ENCODE peak calls at places on chromosome 17, in five cellular contexts. B, L, Z, Y and X are unnamed samples.

GRCh38 chr17:27244019-27244418 is 49.9 kb upstream of the WSB1 start:
- DNase-seq in B (no peak), L (peak; percentile 90), Z (no peak), Y (no peak), X (no peak)

GRCh38 chr17:49260922-49261291 is 30.3 kb upstream of the PHOSPHO1 start:
- DNase-seq in Y (no peak), B (no peak), Z (no peak), L (no peak), X (no peak)

GRCh38 chr17:9979463-9979995 is 74.5 kb upstream of the RCVRN start:
- DNase-seq in Z (no peak), B (no peak), Y (peak; percentile 21), L (no peak), X (no peak)

GRCh38 chr17:214881-215331 is 33.5 kb upstream of the DOC2B start:
- DNase-seq in Z (no peak), B (no peak), L (no peak), Y (no peak), X (no peak)

GRCh38 chr17:49076575-49077384 is 55.8 kb upstream of the B4GALNT2 start:
- DNase-seq in L (no peak), Z (no peak), B (no peak), Y (peak; percentile 80), X (no peak)

GRCh38 chr17:30200086-30200485 is 35.4 kb downstream of the SLC6A4 start:
- DNase-seq in L (no peak), Z (no peak), Y (no peak), B (no peak), X (peak; percentile 69)

GRCh38 chr17:66214893-66215528 is 14.2 kb downstream of the APOH start:
- DNase-seq in B (no peak), L (no peak), Y (no peak), Z (no peak), X (no peak)

GRCh38 chr17:3860939-3861338 is 14.9 kb upstream of the NCBP3 start:
- DNase-seq in Y (no peak), B (no peak), Z (no peak), L (no peak), X (no peak)

GRCh38 chr17:78852709-78853111 is 12.1 kb upstream of the USP36 start:
- DNase-seq in Y (peak; percentile 81), Z (no peak), L (no peak), B (no peak), X (no peak)

GRCh38 chr17:13114601-13115024 is 96.8 kb upstream of the ELAC2 start:
- DNase-seq in L (no peak), Y (peak; percentile 52), B (no peak), Z (peak; percentile 87), X (no peak)

GRCh38 chr17:40190197-40191021 is 13.1 kb downstream of the RAPGEFL1 start:
- DNase-seq in L (no peak), B (no peak), Z (peak; percentile 63), Y (no peak), X (no peak)

GRCh38 chr17:71983828-71984227 is 137.0 kb upstream of the SOX9 start:
- DNase-seq in Y (no peak), Z (no peak), L (no peak), B (no peak), X (no peak)

GRCh38 chr17:74807925-74808324 is 31.8 kb upstream of the NAT9 start:
- DNase-seq in Y (peak; percentile 31), L (no peak), B (no peak), Z (no peak), X (no peak)

GRCh38 chr17:57705921-57706695 is 39.0 kb downstream of the CCDC182 start:
- DNase-seq in L (peak; percentile 80), Y (no peak), B (no peak), Z (no peak), X (no peak)

DNA sequence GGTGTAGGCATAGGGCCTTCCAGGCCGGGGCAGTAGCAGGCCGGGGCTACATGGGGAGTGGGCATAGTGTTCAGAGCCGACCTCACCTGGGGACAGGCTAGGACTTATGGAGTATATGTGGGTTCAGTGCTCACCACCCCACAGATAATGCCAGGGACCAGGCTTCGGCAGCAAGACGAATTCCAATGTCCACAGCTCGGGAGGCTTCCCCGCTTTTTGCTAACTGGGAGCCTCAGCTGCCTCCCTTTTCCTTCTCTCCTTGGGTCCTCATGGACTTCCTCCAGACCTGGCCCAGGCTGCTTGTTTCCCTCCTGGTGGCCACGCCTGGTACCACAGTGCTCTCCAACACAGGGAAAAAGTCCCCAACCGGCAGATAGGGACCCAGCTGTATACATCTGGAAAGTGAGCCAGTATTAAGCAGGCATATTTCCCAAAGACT is 20.1 kb upstream of the SLC46A1 start:
- DNase-seq in Z (peak; percentile 54), Y (no peak), L (no peak), B (no peak), X (no peak)
- TF ChIP-seq CTCF in Z (peak; percentile 57), Y (peak; percentile 21), L (peak; percentile 29), B (no peak), X (no peak)

DNA sequence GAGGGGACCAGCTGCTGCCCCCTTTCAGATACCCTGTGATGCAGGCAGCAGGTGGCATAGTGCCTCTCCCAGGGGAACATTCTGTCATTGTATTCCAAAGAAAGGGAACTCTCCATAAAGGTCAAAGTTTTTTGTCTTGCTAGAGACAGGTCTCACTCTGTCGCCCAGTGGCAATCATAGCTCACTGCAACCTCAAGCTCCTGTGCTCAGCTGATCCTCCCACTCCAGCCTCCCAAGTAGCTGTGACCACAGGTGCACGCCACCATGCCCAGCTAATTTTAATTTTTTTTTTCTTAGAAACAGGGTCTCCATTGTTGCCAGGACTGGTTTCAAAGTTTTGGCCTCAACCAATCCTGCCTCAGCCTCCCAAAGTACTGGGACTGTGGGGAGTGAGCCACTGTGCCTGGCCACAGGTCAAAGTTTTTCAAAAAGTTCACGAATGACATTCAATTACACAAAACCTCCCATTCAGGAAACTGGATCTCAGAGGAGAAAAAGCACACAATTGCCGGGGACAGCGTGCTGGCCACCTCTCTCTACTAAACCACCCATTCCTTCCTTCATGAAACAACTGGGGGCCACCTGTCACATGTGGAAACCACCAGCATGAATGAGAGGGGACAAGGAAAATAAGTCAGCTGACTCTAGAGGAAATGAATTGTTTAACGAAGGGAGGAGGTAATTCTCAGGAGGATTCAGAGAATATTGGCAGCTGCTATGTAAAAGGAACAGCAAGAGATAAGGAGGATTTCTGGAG is 80.0 kb downstream of the MARCHF10 start:
- DNase-seq in L (no peak), Z (no peak), Y (no peak), B (no peak), X (no peak)
- TF ChIP-seq CTCF in L (no peak), Z (peak; percentile 9), Y (no peak), B (no peak), X (no peak)

GRCh38 chr17:47725446-47726109 is 7.5 kb upstream of the TBX21 start:
- DNase-seq in Z (no peak), B (no peak), Y (no peak), L (no peak), X (no peak)
- TF ChIP-seq CTCF in Z (peak; percentile 26), B (no peak), Y (no peak), L (no peak), X (no peak)

GRCh38 chr17:44217738-44218343 is 1.6 kb downstream of the UBTF start:
- DNase-seq in L (no peak), Z (no peak), B (no peak), Y (no peak), X (peak; percentile 89)

GRCh38 chr17:44220211-44221071 is 966 bp upstream of the UBTF start:
- DNase-seq in Y (peak; percentile 64), Z (peak; percentile 71), B (no peak), L (no peak), X (peak; percentile 90)

GRCh38 chr17:44218344-44219125 is 940 bp downstream of the UBTF start:
- DNase-seq in Y (peak; percentile 86), L (no peak), Z (peak; percentile 94), B (no peak), X (peak; percentile 77)

GRCh38 chr17:44219636-44220210 is at the start of gene UBTF:
- DNase-seq in Z (peak; percentile 91), L (peak; percentile 92), B (no peak), Y (peak; percentile 61), X (no peak)

DNA sequence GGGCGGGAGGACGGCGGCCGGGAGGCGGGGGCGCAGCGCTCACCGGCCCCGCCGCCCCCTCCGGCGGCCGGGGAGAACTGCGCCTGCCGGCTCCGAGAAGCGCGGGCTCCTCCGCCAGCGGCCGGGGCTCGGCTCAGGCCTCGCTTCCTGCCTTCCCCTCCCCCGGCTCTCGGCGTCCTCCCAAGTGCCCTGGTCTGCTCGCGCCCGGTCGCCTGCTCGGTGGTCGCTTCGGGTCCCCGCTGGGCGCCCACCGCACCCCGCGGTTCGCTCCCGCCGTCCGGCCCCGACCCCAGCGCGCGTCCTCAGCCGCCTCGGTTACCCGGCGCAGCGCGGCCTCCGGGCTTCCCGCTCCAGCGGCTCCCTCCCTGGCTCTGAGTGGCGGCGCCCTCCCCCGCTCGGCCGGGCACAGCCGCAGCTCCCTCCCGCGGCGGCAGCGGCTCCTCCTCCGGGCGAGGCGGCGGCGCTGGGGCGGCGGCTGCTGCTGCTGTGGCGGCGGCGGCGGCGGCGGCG is 294 bp downstream of the UBTF start:
- DNase-seq in Y (peak; percentile 67), Z (peak; percentile 93), B (no peak), L (no peak), X (no peak)
- TF ChIP-seq CTCF in Y (peak; percentile 33), Z (peak; percentile 50), B (peak; percentile 22), L (peak; percentile 71), X (no peak)